ENCODE peak calls at places on chromosomes 1 and 21, in seven cellular contexts. L is NCI-H1092; Y is DMS153; C is NAMALWA; B is NCI-H187 treated with DMSO at 0.1 percent for 48 hours; H is stimulated activated CD4-positive, alpha-beta T cell treated with anti-CD3 and anti-CD28 coated beads, Interleukin-2, amount 100 ng/mL, for 24 hours; F is SK-MEL-5. I is an unnamed sample.

GRCh38 chr1:29255134-29255666 is 18.9 kb downstream of the PTPRU start:
- DNase-seq in L (no peak), Y (no peak), C (no peak), B (no peak), H (no peak), F (no peak), I (no peak)

GRCh38 chr1:42925132-42925769 is 33.4 kb downstream of the SLC2A1 start:
- DNase-seq in L (no peak), Y (no peak), C (peak; percentile 62), B (no peak), H (no peak), F (peak; percentile 14), I (no peak)

GRCh38 chr1:180560868-180561600 is 2.3 kb downstream of the OVAAL start:
- DNase-seq in L (no peak), Y (no peak), C (no peak), B (no peak), H (no peak), F (no peak), I (no peak)

GRCh38 chr1:36304521-36304920 is 1.6 kb upstream of the SH3D21 start:
- DNase-seq in L (no peak), Y (no peak), C (no peak), B (no peak), H (no peak), F (no peak), I (no peak)

GRCh38 chr21:34080693-34081092 is 7.3 kb downstream of the MRPS6 start:
- DNase-seq in L (no peak), Y (no peak), C (no peak), B (no peak), H (no peak), F (no peak), I (no peak)

GRCh38 chr1:154726903-154727302 is 118.9 kb upstream of the ADAR start:
- DNase-seq in L (no peak), Y (no peak), C (no peak), B (no peak), H (no peak), F (no peak), I (no peak)

GRCh38 chr1:78007677-78008341 is 3.1 kb downstream of the DNAJB4 start:
- DNase-seq in L (no peak), Y (no peak), C (no peak), B (no peak), H (no peak), F (no peak), I (no peak)

GRCh38 chr1:10714337-10715114 is 81.9 kb downstream of the CASZ1 start:
- DNase-seq in L (no peak), Y (no peak), C (no peak), B (no peak), H (no peak), F (no peak), I (no peak)

GRCh38 chr1:21378705-21379494 is 61.0 kb upstream of the NBPF3 start:
- DNase-seq in L (no peak), Y (peak; percentile 54), C (peak; percentile 36), B (peak; percentile 39), H (no peak), F (peak; percentile 54), I (no peak)

GRCh38 chr1:61230523-61230922 is 148.2 kb downstream of the NFIA start:
- DNase-seq in L (no peak), Y (no peak), C (no peak), B (no peak), H (no peak), F (no peak), I (no peak)

GRCh38 chr1:162003825-162004205 is 19.9 kb downstream of the OLFML2B start:
- DNase-seq in L (no peak), Y (peak; percentile 73), C (no peak), B (no peak), H (no peak), F (no peak), I (no peak)